ENCODE peak calls at places on chromosomes 11 and 22, in four cellular contexts. E is GM23248, M is mesenchymal stem cell, I is kidney. Z is an unnamed sample. For H3K4me1, the result is how much of the 10 kb centered on the place peaks cover.

GRCh38 chr11:22730319-22730718 is 63.9 kb downstream of the GAS2 start:
- DNase-seq in E (peak), M (peak), I (no peak), Z (no peak)

GRCh38 chr22:22878801-22879674 is 8.6 kb upstream of the IGLL5 start:
- DNase-seq in E (no peak), M (no peak), I (peak), Z (no peak)

GRCh38 chr22:36239401-36240171 is at the start of gene APOL2:
- DNase-seq in E (peak), M (peak), I (peak), Z (peak)

GRCh38 chr22:39808087-39808486 is 85.5 kb downstream of the ENTHD1 start:
- DNase-seq in E (peak), M (no peak), I (no peak), Z (no peak)

GRCh38 chr11:68855205-68855978 is 13.7 kb upstream of the CPT1A start:
- DNase-seq in E (peak), M (no peak), I (peak), Z (no peak)

GRCh38 chr11:75271730-75272129 is 31.2 kb downstream of the TPBGL start:
- DNase-seq in E (no peak), M (no peak), I (peak), Z (peak)

GRCh38 chr11:44312876-44313275 is 2.9 kb upstream of the ALX4 start:
- DNase-seq in E (no peak), M (no peak), I (no peak), Z (no peak)

GRCh38 chr11:79437274-79437980 is 3.4 kb downstream of the TENM4 start:
- DNase-seq in E (peak), M (peak), I (peak), Z (peak)

GRCh38 chr11:78038697-78039313 is 15.7 kb upstream of the KCTD14 start:
- DNase-seq in E (no peak), M (no peak), I (no peak), Z (no peak)

GRCh38 chr22:47818496-47818895 is 1056.0 kb downstream of the TBC1D22A start:
- DNase-seq in E (no peak), M (no peak), I (no peak), Z (no peak)

DNA sequence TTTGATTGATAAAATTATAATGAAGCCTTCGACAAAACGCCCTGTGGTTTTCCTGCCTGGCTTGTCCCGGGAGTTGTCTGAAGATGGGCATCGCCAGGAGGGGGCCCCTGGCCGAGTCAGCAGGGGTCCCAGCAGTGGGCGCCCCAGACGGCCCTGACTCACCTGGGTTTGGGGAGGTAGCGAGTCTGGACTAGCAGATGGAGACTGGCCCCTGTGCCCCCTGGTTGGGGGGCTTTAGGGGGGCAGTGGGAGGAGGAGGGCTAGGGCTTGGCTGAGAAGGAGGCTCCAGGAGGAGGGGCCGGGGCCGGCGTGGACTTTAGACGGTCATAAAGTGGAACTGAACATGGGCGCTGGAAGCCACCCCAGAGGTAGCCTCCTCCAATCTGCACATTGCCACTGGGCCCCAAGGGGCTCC is 410 bp upstream of the LIF start:
- DNase-seq in E (no peak), M (no peak), I (no peak), Z (no peak)
- H3K4me3 ChIP-seq in E (peak), M (peak), I (no peak), Z (no peak)

GRCh38 chr11:98545544-98546175 is 475.1 kb upstream of the CNTN5 start:
- DNase-seq in E (no peak), M (no peak), I (peak), Z (no peak)

DNA sequence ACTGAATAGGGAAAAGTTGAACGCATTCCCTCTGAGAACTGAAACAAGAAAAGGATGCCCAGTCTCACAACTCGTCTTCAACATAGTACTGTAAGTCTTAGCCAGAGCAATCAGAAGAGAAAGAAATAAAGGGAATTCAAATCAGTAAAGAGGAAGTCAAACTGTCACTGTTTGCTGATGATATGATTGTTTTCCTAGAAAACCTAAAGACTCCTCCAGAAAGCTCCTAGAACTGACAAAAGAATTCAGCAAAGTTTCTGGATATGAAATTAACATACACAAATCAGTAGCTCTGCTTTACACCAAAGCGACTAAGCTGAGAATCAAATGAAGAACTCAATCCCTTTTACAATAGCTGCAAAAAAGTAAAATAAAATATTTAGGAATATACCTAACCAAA is 471.2 kb upstream of the CNTN5 start:
- DNase-seq in E (no peak), M (no peak), I (no peak), Z (no peak)
- H3K4me1 ChIP-seq in E (under half), M (under half), I (under half), Z (under half)

GRCh38 chr11:67436459-67437081 is 912 bp downstream of the PTPRCAP start:
- DNase-seq in E (no peak), M (peak), I (peak), Z (no peak)

GRCh38 chr11:67439321-67440228 is 2.1 kb upstream of the PTPRCAP start:
- DNase-seq in E (peak), M (peak), I (peak), Z (peak)

GRCh38 chr11:67437082-67437821 is at the start of gene PTPRCAP:
- DNase-seq in E (no peak), M (no peak), I (peak), Z (peak)

GRCh38 chr11:67440229-67441081 is 2.8 kb downstream of the CORO1B start:
- DNase-seq in E (no peak), M (no peak), I (no peak), Z (peak)

DNA sequence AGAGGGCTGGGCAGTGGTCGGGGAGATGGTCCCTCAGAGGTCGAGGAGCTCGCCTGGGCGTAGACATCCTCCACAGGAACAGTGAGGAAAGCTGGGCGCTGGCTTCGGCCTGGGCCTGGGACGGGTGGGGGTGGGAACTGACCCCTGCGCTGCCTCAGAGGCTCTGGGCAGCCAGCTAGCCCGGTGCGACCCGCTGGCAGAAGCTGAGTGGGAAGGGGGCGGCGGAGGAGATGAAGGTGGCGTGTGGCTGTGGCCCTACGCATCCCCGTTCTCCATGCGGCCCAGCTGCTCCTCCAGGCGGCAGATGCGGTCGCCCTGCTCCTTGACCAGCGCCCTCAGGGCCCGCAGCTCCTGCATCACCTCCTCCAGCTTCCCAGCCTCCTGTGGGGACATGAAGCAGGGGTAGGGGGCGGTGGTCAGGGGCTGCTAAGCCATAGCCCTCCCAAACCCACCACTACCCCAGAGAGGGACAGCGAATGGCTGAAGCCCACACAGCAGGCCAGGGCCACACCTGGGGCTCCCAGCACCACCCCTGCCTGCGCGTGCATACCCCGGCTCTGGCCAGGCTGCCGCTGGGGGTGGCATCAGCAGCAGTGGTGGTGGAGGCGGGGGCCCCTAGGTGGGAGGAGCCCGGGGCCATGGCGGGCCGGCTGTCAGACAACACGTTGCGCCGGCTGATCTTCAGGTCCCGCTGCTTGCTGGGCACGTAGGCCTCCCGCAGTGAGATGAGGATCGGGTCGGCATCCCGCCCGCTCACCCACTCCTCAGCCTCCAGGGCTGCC is 830 bp upstream of the PTPRCAP start:
- DNase-seq in E (no peak), M (no peak), I (peak), Z (no peak)
- H3K27ac ChIP-seq in E (no peak), M (peak), I (no peak), Z (no peak)

GRCh38 chr22:44543781-44544181 is 45.7 kb upstream of the RTL6 start:
- DNase-seq in E (peak), M (no peak), I (no peak), Z (no peak)

GRCh38 chr22:44544523-44545433 is 46.7 kb upstream of the RTL6 start:
- DNase-seq in E (no peak), M (no peak), I (no peak), Z (no peak)

GRCh38 chr22:44547371-44547770 is 49.3 kb upstream of the RTL6 start:
- DNase-seq in E (no peak), M (no peak), I (no peak), Z (no peak)

GRCh38 chr22:44546686-44547310 is 48.8 kb upstream of the RTL6 start:
- DNase-seq in E (no peak), M (no peak), I (no peak), Z (no peak)

GRCh38 chr22:44545773-44546172 is 47.7 kb upstream of the RTL6 start:
- DNase-seq in E (no peak), M (no peak), I (no peak), Z (no peak)
- H3K4me3 ChIP-seq in E (no peak), M (no peak), I (no peak), Z (no peak)

GRCh38 chr22:32815943-32816342 is 14.4 kb downstream of the TIMP3 start:
- DNase-seq in E (no peak), M (no peak), I (no peak), Z (peak)
- H3K4me1 ChIP-seq in E (under half), M (under half), I (under half), Z (half or more)

DNA sequence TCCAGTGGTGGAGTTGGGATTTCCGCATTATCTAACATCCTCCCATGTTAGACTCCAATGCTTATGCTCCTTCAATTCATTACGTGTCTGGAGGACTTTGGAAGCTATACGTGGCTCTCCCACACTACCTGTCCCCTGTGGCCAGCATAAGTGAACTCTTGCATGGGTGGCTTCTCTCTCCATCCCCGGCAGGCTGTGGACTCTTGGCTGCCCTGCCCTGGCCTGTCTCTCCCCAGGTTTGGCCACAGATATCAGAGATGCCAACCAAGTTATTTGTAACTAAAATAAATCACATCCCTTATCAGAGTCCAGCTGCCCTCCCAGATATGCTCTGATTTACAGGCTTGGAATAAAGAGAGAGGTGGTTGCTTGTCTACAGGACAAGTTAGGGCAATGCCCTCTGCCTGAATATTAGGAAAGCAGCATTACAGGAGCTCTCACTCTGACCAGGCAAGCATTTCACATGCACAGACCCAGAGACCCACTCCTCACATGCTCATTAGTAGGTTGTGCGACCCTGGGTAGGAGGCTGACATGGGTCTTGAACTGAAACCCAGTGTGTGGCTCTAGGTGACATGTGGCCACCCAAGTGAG is 4.6 kb downstream of the CD44 start:
- DNase-seq in E (peak), M (peak), I (no peak), Z (no peak)
- H3K27ac ChIP-seq in E (peak), M (peak), I (peak), Z (no peak)

GRCh38 chr11:30406978-30407762 is 84.3 kb downstream of the ARL14EP start:
- DNase-seq in E (no peak), M (no peak), I (no peak), Z (no peak)
- H3K4me3 ChIP-seq in E (no peak), M (no peak), I (no peak), Z (no peak)

Z was measured in right cardiac atrium.